ENCODE peak calls at places on chromosome 1, in four cellular contexts. One of them, this sample, is unnamed. For H3K9me3, the result is how much of the 10 kb centered on the place peaks cover.

GRCh38 chr1:89987170-89987819 is 7.6 kb upstream of the ZNF326 start:
- DNase-seq in colonic mucosa: peak
- DNase-seq in testis: peak
- DNase-seq in CD4-positive, alpha-beta T cell: peak
- DNase-seq in this sample: peak

GRCh38 chr1:25520446-25521061 is 22.9 kb upstream of the LDLRAP1 start:
- DNase-seq in colonic mucosa: peak
- DNase-seq in testis: peak
- DNase-seq in CD4-positive, alpha-beta T cell: peak
- DNase-seq in this sample: peak

GRCh38 chr1:119084651-119085262 is 55.7 kb downstream of the WARS2 start:
- DNase-seq in colonic mucosa: no peak
- DNase-seq in testis: no peak
- DNase-seq in CD4-positive, alpha-beta T cell: no peak
- DNase-seq in this sample: no peak

GRCh38 chr1:197399691-197400521 is 131.9 kb downstream of the CRB1 start:
- DNase-seq in colonic mucosa: no peak
- DNase-seq in testis: peak
- DNase-seq in CD4-positive, alpha-beta T cell: no peak
- DNase-seq in this sample: peak

GRCh38 chr1:1080951-1081310 is 6.8 kb upstream of the RNF223 start:
- DNase-seq in colonic mucosa: no peak
- DNase-seq in testis: peak
- DNase-seq in CD4-positive, alpha-beta T cell: no peak
- DNase-seq in this sample: no peak

GRCh38 chr1:169392406-169392805 is 24.4 kb downstream of the BLZF1 start:
- DNase-seq in colonic mucosa: no peak
- DNase-seq in testis: no peak
- DNase-seq in CD4-positive, alpha-beta T cell: no peak
- DNase-seq in this sample: no peak

GRCh38 chr1:2316451-2316940 is 74.9 kb downstream of the MORN1 start:
- DNase-seq in colonic mucosa: no peak
- DNase-seq in testis: no peak
- DNase-seq in CD4-positive, alpha-beta T cell: no peak
- DNase-seq in this sample: no peak

GRCh38 chr1:217535601-217536377 is 95.1 kb downstream of the GPATCH2 start:
- DNase-seq in colonic mucosa: no peak
- DNase-seq in testis: no peak
- DNase-seq in CD4-positive, alpha-beta T cell: no peak
- DNase-seq in this sample: peak

GRCh38 chr1:217138173-217138838 is 415.1 kb upstream of the ESRRG start:
- DNase-seq in colonic mucosa: no peak
- DNase-seq in testis: no peak
- DNase-seq in CD4-positive, alpha-beta T cell: no peak
- DNase-seq in this sample: no peak

GRCh38 chr1:235843458-235843857 is 23.2 kb downstream of the LYST start:
- DNase-seq in colonic mucosa: peak
- DNase-seq in testis: no peak
- DNase-seq in CD4-positive, alpha-beta T cell: no peak
- DNase-seq in this sample: peak

GRCh38 chr1:222919478-222919865 is 104.6 kb downstream of the DISP1 start:
- DNase-seq in colonic mucosa: no peak
- DNase-seq in testis: no peak
- DNase-seq in CD4-positive, alpha-beta T cell: no peak
- DNase-seq in this sample: no peak

GRCh38 chr1:169604781-169605560 is 18.7 kb upstream of the F5 start:
- DNase-seq in colonic mucosa: no peak
- DNase-seq in testis: no peak
- DNase-seq in CD4-positive, alpha-beta T cell: peak
- DNase-seq in this sample: no peak

DNA sequence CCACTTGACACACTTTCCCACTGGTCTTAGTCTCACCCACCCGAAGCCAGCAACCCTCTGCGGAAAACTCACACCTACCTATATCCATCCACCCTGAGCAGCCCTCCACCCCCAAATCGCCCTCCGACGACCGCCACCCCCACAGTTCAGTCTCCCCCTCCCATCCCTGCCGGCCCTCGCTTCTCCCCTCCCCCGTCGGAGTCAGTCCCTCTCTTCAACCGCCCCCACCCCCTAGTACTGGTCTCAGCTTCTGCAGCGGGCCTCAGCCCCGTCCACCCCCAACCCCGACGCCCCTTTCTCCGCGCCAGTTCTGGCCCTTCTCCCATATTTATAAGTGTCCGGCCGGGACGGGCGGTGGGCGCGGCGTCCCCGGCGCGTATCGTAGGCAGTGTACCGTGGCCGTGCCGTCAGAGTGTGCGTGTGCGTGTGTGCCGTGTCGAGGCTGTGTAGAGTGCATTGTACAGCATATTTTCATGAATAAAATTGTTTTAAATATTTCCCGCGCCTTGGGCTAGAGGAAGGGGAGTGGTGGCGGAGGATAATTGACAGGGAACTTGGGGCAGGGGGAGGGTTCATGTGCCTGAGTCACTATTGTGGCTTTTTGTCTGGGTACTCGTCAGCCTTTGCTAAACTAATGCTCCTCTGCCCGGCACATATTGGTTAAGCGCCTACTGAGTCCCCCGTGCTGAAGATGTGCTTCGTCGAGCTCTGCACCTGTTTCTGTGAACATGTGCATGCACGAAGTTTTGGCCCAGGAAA is 22.0 kb downstream of the FOXO6 start:
- DNase-seq in colonic mucosa: no peak
- DNase-seq in testis: no peak
- DNase-seq in CD4-positive, alpha-beta T cell: no peak
- DNase-seq in this sample: no peak
- H3K27ac ChIP-seq in colonic mucosa: peak
- H3K27ac ChIP-seq in testis: peak
- H3K27ac ChIP-seq in CD4-positive, alpha-beta T cell: no peak
- H3K27ac ChIP-seq in this sample: no peak

GRCh38 chr1:5733596-5733995 is 258.6 kb downstream of the NPHP4 start:
- DNase-seq in colonic mucosa: no peak
- DNase-seq in testis: no peak
- DNase-seq in CD4-positive, alpha-beta T cell: no peak
- DNase-seq in this sample: no peak

GRCh38 chr1:5737081-5737480 is 255.1 kb downstream of the NPHP4 start:
- DNase-seq in colonic mucosa: no peak
- DNase-seq in testis: no peak
- DNase-seq in CD4-positive, alpha-beta T cell: no peak
- DNase-seq in this sample: no peak

GRCh38 chr1:5731110-5731423 is 261.2 kb downstream of the NPHP4 start:
- DNase-seq in colonic mucosa: no peak
- DNase-seq in testis: no peak
- DNase-seq in CD4-positive, alpha-beta T cell: no peak
- DNase-seq in this sample: no peak

GRCh38 chr1:5734996-5735395 is 257.2 kb downstream of the NPHP4 start:
- DNase-seq in colonic mucosa: no peak
- DNase-seq in testis: no peak
- DNase-seq in CD4-positive, alpha-beta T cell: no peak
- DNase-seq in this sample: no peak

DNA sequence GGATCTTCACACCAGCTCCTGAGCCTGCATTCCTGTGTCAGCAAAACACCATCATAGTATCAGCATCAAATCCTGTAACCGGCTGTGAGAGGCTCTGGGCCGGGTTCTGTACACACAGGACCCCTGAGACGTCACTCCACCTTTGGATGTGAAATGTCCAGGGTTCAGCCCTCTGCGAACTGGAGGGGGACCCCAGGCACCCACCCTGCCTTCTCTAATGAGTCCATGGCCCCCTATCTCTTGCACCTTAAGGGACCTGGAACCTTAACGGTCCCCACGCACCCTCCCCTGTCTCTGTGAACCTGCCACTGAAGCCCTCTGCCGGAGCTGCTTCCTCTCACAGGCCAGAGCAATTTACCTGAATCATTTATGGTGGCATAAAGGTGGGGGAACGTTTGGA is 257.8 kb downstream of the NPHP4 start:
- DNase-seq in colonic mucosa: no peak
- DNase-seq in testis: no peak
- DNase-seq in CD4-positive, alpha-beta T cell: no peak
- DNase-seq in this sample: no peak
- H3K9me3 ChIP-seq in colonic mucosa: under half
- H3K9me3 ChIP-seq in testis: under half
- H3K9me3 ChIP-seq in CD4-positive, alpha-beta T cell: under half
- H3K9me3 ChIP-seq in this sample: under half

GRCh38 chr1:68313736-68314594 is 81.6 kb upstream of the WLS start:
- DNase-seq in colonic mucosa: no peak
- DNase-seq in testis: no peak
- DNase-seq in CD4-positive, alpha-beta T cell: no peak
- DNase-seq in this sample: no peak

DNA sequence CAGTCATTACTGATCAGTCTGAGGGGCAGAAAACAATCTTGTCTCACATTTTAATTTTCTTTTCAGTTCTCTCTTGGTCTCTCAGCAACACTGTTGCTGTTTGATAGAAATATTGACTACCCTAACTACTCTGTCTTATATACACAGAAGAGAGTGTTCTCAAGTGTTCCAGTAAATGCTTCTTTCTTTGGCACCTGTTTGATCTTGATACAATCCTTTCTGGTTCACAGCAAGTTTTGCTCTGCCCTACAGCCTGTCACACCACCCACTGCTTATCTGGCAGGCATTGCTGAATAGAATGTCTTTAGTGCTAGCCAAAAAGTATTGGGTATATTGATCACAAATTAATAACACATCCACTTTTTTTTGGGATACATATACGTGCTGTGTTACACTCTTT is 75.7 kb upstream of the WLS start:
- DNase-seq in colonic mucosa: no peak
- DNase-seq in testis: peak
- DNase-seq in CD4-positive, alpha-beta T cell: no peak
- DNase-seq in this sample: no peak
- H3K27ac ChIP-seq in colonic mucosa: no peak
- H3K27ac ChIP-seq in testis: peak
- H3K27ac ChIP-seq in CD4-positive, alpha-beta T cell: no peak
- H3K27ac ChIP-seq in this sample: peak

GRCh38 chr1:49183489-49183888 is 406.8 kb upstream of the BEND5 start:
- DNase-seq in colonic mucosa: no peak
- DNase-seq in testis: no peak
- DNase-seq in CD4-positive, alpha-beta T cell: no peak
- DNase-seq in this sample: no peak

GRCh38 chr1:49190138-49190537 is 413.4 kb upstream of the BEND5 start:
- DNase-seq in colonic mucosa: no peak
- DNase-seq in testis: no peak
- DNase-seq in CD4-positive, alpha-beta T cell: no peak
- DNase-seq in this sample: no peak

GRCh38 chr1:49185455-49185980 is 408.8 kb upstream of the BEND5 start:
- DNase-seq in colonic mucosa: no peak
- DNase-seq in testis: no peak
- DNase-seq in CD4-positive, alpha-beta T cell: no peak
- DNase-seq in this sample: no peak

GRCh38 chr1:49187054-49187453 is 410.4 kb upstream of the BEND5 start:
- DNase-seq in colonic mucosa: no peak
- DNase-seq in testis: no peak
- DNase-seq in CD4-positive, alpha-beta T cell: no peak
- DNase-seq in this sample: no peak
- H3K9me3 ChIP-seq in colonic mucosa: under half
- H3K9me3 ChIP-seq in testis: under half
- H3K9me3 ChIP-seq in CD4-positive, alpha-beta T cell: under half
- H3K9me3 ChIP-seq in this sample: under half

DNA sequence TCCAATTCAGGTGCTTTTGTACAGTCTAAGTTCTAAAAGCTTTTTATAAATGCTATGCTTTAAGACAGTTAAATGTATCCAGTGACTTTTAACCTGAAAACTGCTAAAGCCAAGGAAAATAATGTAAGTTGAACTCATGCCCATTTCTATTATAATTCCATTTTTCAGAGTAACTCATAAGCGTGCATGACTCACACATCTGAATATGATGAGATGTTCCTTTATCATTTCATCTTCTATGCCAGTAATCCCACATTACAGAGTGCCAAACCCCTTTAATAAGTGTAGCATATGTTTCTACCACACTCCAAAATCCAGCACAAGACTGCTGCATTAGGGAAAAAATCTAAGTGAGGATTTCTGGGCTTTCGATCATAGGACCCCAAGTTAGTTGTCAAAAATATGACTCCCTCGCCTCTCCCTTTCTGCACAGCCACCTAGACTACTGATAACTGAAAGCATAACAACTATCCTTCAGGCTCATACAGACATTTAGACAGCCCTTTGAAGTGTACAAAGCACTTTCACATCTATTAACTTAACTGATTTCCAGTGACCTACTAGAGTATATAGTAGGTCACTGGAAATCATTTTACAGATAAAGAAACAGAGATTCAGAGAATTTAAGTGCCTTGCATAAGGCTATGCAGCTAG is 45.3 kb downstream of the JAK1 start:
- DNase-seq in colonic mucosa: no peak
- DNase-seq in testis: no peak
- DNase-seq in CD4-positive, alpha-beta T cell: no peak
- DNase-seq in this sample: peak
- H3K27ac ChIP-seq in colonic mucosa: no peak
- H3K27ac ChIP-seq in testis: no peak
- H3K27ac ChIP-seq in CD4-positive, alpha-beta T cell: no peak
- H3K27ac ChIP-seq in this sample: no peak

GRCh38 chr1:152442765-152443164 is 28.7 kb upstream of the CRNN start:
- DNase-seq in colonic mucosa: no peak
- DNase-seq in testis: no peak
- DNase-seq in CD4-positive, alpha-beta T cell: no peak
- DNase-seq in this sample: peak

GRCh38 chr1:152440635-152441471 is 26.8 kb upstream of the CRNN start:
- DNase-seq in colonic mucosa: peak
- DNase-seq in testis: peak
- DNase-seq in CD4-positive, alpha-beta T cell: peak
- DNase-seq in this sample: no peak

GRCh38 chr1:152441756-152442155 is 27.7 kb upstream of the CRNN start:
- DNase-seq in colonic mucosa: no peak
- DNase-seq in testis: no peak
- DNase-seq in CD4-positive, alpha-beta T cell: no peak
- DNase-seq in this sample: no peak

GRCh38 chr1:152444045-152444444 is 30.0 kb upstream of the CRNN start:
- DNase-seq in colonic mucosa: no peak
- DNase-seq in testis: no peak
- DNase-seq in CD4-positive, alpha-beta T cell: no peak
- DNase-seq in this sample: no peak

GRCh38 chr1:152442291-152442690 is 28.2 kb upstream of the CRNN start:
- DNase-seq in colonic mucosa: no peak
- DNase-seq in testis: no peak
- DNase-seq in CD4-positive, alpha-beta T cell: no peak
- DNase-seq in this sample: peak
- H3K9me3 ChIP-seq in colonic mucosa: under half
- H3K9me3 ChIP-seq in testis: under half
- H3K9me3 ChIP-seq in CD4-positive, alpha-beta T cell: under half
- H3K9me3 ChIP-seq in this sample: under half

DNA sequence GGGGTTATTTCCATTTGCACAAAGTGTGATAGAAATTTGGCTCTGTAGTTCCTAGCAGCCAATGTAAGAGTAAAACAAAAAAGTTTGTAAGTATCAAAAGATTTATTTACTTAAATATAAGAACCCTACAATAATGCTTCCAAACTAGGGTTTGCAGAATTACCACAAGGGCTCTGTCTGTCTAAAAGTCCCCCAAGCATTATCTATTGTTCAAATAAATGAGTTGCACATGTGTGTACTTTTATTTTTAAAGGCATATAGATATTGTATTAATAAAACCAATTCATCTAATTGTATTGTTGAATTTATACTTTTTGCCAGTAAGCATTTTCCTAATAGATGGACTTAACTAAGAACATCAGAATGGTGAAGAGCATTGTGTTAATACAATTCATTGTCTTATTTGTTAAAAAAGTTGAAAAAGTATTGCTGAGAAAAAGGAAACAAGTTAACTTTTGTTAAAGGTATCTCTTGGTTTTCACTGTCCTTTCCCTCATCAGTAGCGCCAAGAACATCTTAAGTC is 864 bp upstream of the PTPRC start:
- DNase-seq in colonic mucosa: no peak
- DNase-seq in testis: no peak
- DNase-seq in CD4-positive, alpha-beta T cell: no peak
- DNase-seq in this sample: no peak
- H3K27ac ChIP-seq in colonic mucosa: peak
- H3K27ac ChIP-seq in testis: no peak
- H3K27ac ChIP-seq in CD4-positive, alpha-beta T cell: peak
- H3K27ac ChIP-seq in this sample: no peak